ENCODE peak calls at places on chromosomes 7 and 10, in four cellular contexts. D is A549, G is foreskin keratinocyte, L is breast epithelium. K is an unnamed sample.

GRCh38 chr10:30188101-30188500 is 128.7 kb upstream of the JCAD start:
- DNase-seq in L (no peak), D (no peak), G (no peak), K (no peak)

GRCh38 chr7:69728299-69728698 is 130.0 kb downstream of the AUTS2 start:
- DNase-seq in L (no peak), G (no peak), D (no peak), K (no peak)

GRCh38 chr7:2738110-2738509 is 50.1 kb downstream of the AMZ1 start:
- DNase-seq in D (no peak), L (no peak), G (no peak), K (no peak)

GRCh38 chr7:19754521-19755116 is 18.8 kb downstream of the TMEM196 start:
- DNase-seq in G (peak), D (no peak), L (no peak), K (no peak)

GRCh38 chr7:84912993-84913635 is 273.7 kb downstream of the SEMA3D start:
- DNase-seq in D (no peak), G (no peak), L (no peak), K (no peak)

GRCh38 chr7:149719050-149719899 is 54.1 kb downstream of the ZNF467 start:
- DNase-seq in G (peak), D (no peak), L (no peak), K (no peak)

GRCh38 chr7:82926477-82926876 is 236.2 kb downstream of the PCLO start:
- DNase-seq in D (no peak), G (no peak), L (no peak), K (no peak)

GRCh38 chr10:102384053-102384452 is 11.5 kb upstream of the NFKB2 start:
- DNase-seq in L (no peak), G (no peak), D (no peak), K (peak)

GRCh38 chr7:13117103-13117502 is 429.7 kb downstream of the ARL4A start:
- DNase-seq in L (no peak), G (no peak), D (peak), K (no peak)

GRCh38 chr7:70614237-70614984 is 517.5 kb upstream of the GALNT17 start:
- DNase-seq in L (peak), D (no peak), G (no peak), K (no peak)

GRCh38 chr7:79340212-79340611 is 113.3 kb downstream of the MAGI2 start:
- DNase-seq in G (no peak), L (no peak), D (no peak), K (no peak)

GRCh38 chr7:158431941-158432347 is 155.7 kb downstream of the PTPRN2 start:
- DNase-seq in L (no peak), G (peak), D (peak), K (no peak)

GRCh38 chr7:101018271-101019167 is 1.4 kb upstream of the MUC17 start:
- DNase-seq in D (no peak), L (no peak), G (peak), K (peak)

GRCh38 chr10:101385866-101386658 is 32.1 kb downstream of the BTRC start:
- DNase-seq in D (no peak), L (no peak), G (no peak), K (no peak)

GRCh38 chr7:100675581-100676350 is 2.2 kb downstream of the GNB2 start:
- DNase-seq in D (no peak), G (peak), L (peak), K (peak)

GRCh38 chr7:30842542-30843451 is 68.9 kb upstream of the AQP1 start:
- DNase-seq in L (no peak), D (no peak), G (no peak), K (no peak)

GRCh38 chr7:36287371-36288241 is 102.1 kb upstream of the ANLN start:
- DNase-seq in G (no peak), L (no peak), D (no peak), K (peak)

DNA sequence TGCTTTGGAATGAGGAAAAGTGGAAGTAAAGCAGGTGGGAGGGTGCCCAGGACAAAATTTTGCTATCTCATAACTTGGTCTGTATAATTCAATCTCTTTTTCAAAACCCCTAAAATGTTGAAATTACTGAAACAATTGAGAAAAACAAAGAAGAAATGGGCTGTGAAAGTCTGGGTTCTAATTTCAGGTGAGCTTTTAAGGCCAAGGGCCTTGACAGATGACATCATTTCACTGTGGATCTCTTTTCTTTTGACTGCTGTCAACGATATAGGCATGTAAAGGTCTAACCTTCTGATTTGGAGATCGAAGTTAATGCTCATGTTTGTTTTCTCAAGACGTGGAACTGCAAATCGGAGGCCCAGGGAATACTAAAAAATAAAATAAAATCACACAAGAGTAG is 127.8 kb downstream of the ITGA8 start:
- DNase-seq in D (no peak), L (no peak), G (no peak), K (no peak)
- TF ChIP-seq CTCF in D (no peak), L (no peak), G (no peak), K (no peak)

DNA sequence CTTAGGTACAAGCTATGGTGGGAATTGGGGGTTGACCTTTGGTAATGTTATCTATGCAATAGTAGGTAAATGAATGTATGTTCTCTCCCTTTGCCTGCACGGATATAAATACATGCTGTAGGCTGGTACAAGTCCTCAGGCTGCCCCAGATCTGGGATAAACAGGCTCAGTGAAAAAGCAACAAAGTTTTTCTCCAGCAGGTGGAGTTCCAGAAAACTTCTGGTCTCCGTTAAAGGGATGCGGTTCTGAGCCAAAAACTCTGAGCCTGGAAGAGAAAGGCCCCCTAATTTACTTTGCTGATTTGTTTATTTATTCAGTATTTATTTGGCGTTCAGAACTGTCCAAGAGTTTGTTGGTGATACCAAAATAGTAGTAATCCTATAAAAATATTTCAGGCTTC is 204.7 kb downstream of the ADRA2A start:
- DNase-seq in D (peak), L (no peak), G (no peak), K (no peak)
- TF ChIP-seq CTCF in D (peak), L (no peak), G (peak), K (no peak)

DNA sequence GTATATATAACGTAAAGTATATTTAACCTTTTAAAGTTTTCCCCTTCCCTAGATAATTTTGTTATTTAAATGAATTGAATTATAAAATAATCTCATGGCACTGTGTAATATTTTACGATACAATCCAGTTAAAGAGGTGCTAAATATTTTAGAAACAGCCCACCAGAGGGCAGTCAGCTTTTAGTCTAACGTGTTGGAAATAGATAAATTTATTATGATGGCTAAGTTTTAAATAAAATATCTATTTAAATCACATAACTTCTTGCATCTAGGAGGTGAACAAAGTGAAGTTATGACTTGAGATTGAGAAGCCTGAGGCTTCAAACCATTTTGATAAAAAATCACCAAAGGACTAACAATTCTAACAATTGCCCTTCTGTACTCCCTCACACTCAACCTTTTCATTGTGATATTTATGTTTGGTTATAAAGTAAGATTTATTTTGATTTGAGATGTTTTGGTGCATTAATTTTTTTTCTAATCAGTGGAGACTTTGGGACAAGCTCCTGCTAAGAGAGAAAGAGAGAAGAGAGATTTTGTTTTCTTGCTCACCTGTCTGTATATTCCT is 171.5 kb upstream of the SP4 start:
- DNase-seq in D (peak), G (no peak), L (no peak), K (peak)
- TF ChIP-seq CTCF in D (peak), G (peak), L (peak), K (peak)

GRCh38 chr7:113878394-113878992 is 40.3 kb downstream of the PPP1R3A start:
- DNase-seq in G (no peak), D (no peak), L (no peak), K (no peak)

GRCh38 chr7:113875224-113875623 is 43.6 kb downstream of the PPP1R3A start:
- DNase-seq in L (no peak), D (no peak), G (no peak), K (no peak)

GRCh38 chr7:113880467-113881040 is 38.3 kb downstream of the PPP1R3A start:
- DNase-seq in D (no peak), L (no peak), G (no peak), K (no peak)
- TF ChIP-seq CTCF in D (no peak), L (no peak), G (no peak), K (no peak)